ENCODE peak calls at places on chromosomes 16 and 17, in eight cellular contexts. C is endothelial cell of umbilical vein, I is PC-9, B is astrocyte, S is GM12878, P is PC-3, Y is fibroblast of lung, X is GM23338. L is an unnamed sample.
A peak's percentile ranks its signal among the peaks of the same experiment; 100 is the strongest.

GRCh38 chr17:35429702-35430101 is 2.6 kb downstream of the SLFN12 start:
- DNase-seq in C (no peak), I (no peak), B (no peak), S (no peak), P (no peak), Y (no peak), X (no peak), L (no peak)

GRCh38 chr16:23608194-23608593 is 12.1 kb upstream of the NDUFAB1 start:
- DNase-seq in C (peak; percentile 93), I (no peak), B (peak; percentile 60), S (no peak), P (peak; percentile 76), Y (peak; percentile 66), X (no peak), L (no peak)

GRCh38 chr16:56423584-56424403 is 1.6 kb downstream of the AMFR start:
- DNase-seq in C (peak; percentile 34), I (no peak), B (no peak), S (peak; percentile 21), P (no peak), Y (no peak), X (no peak), L (no peak)

GRCh38 chr17:37848690-37849616 is 75.3 kb upstream of the TBC1D3K start:
- DNase-seq in C (peak; percentile 34), I (peak; percentile 6), B (peak; percentile 90), S (peak; percentile 79), P (peak; percentile 65), Y (peak; percentile 91), X (no peak), L (peak; percentile 67)

GRCh38 chr17:38449364-38449763 is 21.1 kb downstream of the ARHGAP23 start:
- DNase-seq in C (peak; percentile 21), I (peak; percentile 95), B (peak; percentile 54), S (no peak), P (no peak), Y (peak; percentile 66), X (peak; percentile 64), L (peak; percentile 78)

GRCh38 chr17:56773124-56773523 is 60.6 kb downstream of the C17orf67 start:
- DNase-seq in C (no peak), I (no peak), B (no peak), S (no peak), P (no peak), Y (no peak), X (no peak), L (no peak)

GRCh38 chr16:11851301-11852091 is at the start of gene RSL1D1:
- DNase-seq in C (peak; percentile 98), I (peak; percentile 96), B (peak; percentile 77), S (peak; percentile 87), P (peak; percentile 89), Y (peak; percentile 87), X (peak; percentile 94), L (peak; percentile 77)

GRCh38 chr17:2466936-2467335 is 44.8 kb downstream of the METTL16 start:
- DNase-seq in C (no peak), I (no peak), B (no peak), S (no peak), P (no peak), Y (no peak), X (no peak), L (no peak)

GRCh38 chr17:27296427-27296979 is 2.6 kb downstream of the WSB1 start:
- DNase-seq in C (peak; percentile 41), I (no peak), B (peak; percentile 69), S (no peak), P (peak; percentile 66), Y (peak; percentile 75), X (no peak), L (no peak)

GRCh38 chr16:27085182-27085581 is 18.5 kb downstream of the C16orf82 start:
- DNase-seq in C (no peak), I (no peak), B (no peak), S (no peak), P (no peak), Y (no peak), X (peak; percentile 45), L (no peak)

GRCh38 chr17:62017496-62017895 is 47.6 kb downstream of the MED13 start:
- DNase-seq in C (peak; percentile 39), I (no peak), B (peak; percentile 57), S (no peak), P (no peak), Y (peak; percentile 67), X (no peak), L (no peak)

GRCh38 chr17:60371818-60372510 is 20.0 kb downstream of the USP32 start:
- DNase-seq in C (no peak), I (no peak), B (no peak), S (no peak), P (peak; percentile 57), Y (no peak), X (no peak), L (no peak)

GRCh38 chr16:349211-349610 is 3.3 kb downstream of the AXIN1 start:
- DNase-seq in C (no peak), I (no peak), B (no peak), S (peak; percentile 50), P (no peak), Y (no peak), X (no peak), L (no peak)

GRCh38 chr16:275041-275621 is 613 bp downstream of the RGS11 start:
- DNase-seq in C (no peak), I (no peak), B (no peak), S (no peak), P (no peak), Y (no peak), X (peak; percentile 62), L (no peak)

GRCh38 chr16:56610609-56611111 is 2.3 kb downstream of the MT2A start:
- DNase-seq in C (no peak), I (no peak), B (no peak), S (no peak), P (no peak), Y (peak; percentile 27), X (no peak), L (no peak)

GRCh38 chr17:77916771-77917481 is 41.6 kb upstream of the TNRC6C start:
- DNase-seq in C (no peak), I (no peak), B (no peak), S (peak; percentile 54), P (no peak), Y (no peak), X (no peak), L (no peak)

GRCh38 chr17:50028207-50029120 is 27.4 kb upstream of the ITGA3 start:
- DNase-seq in C (peak; percentile 35), I (peak; percentile 95), B (peak; percentile 52), S (no peak), P (peak; percentile 100), Y (peak; percentile 74), X (peak; percentile 83), L (peak; percentile 99)

GRCh38 chr17:49013311-49014205 is 16.4 kb downstream of the IGF2BP1 start:
- DNase-seq in C (no peak), I (no peak), B (no peak), S (no peak), P (no peak), Y (no peak), X (peak; percentile 93), L (no peak)
- TF ChIP-seq EZH2 in C (no peak), I (no peak), B (no peak), S (no peak), P (no peak), Y (no peak), X (no peak), L (no peak)

GRCh38 chr17:79989106-79989835 is 46.4 kb downstream of the TBC1D16 start:
- DNase-seq in C (no peak), I (no peak), B (no peak), S (no peak), P (no peak), Y (no peak), X (no peak), L (no peak)
- TF ChIP-seq EZH2 in C (no peak), I (no peak), B (no peak), S (no peak), P (no peak), Y (no peak), X (no peak), L (no peak)

DNA sequence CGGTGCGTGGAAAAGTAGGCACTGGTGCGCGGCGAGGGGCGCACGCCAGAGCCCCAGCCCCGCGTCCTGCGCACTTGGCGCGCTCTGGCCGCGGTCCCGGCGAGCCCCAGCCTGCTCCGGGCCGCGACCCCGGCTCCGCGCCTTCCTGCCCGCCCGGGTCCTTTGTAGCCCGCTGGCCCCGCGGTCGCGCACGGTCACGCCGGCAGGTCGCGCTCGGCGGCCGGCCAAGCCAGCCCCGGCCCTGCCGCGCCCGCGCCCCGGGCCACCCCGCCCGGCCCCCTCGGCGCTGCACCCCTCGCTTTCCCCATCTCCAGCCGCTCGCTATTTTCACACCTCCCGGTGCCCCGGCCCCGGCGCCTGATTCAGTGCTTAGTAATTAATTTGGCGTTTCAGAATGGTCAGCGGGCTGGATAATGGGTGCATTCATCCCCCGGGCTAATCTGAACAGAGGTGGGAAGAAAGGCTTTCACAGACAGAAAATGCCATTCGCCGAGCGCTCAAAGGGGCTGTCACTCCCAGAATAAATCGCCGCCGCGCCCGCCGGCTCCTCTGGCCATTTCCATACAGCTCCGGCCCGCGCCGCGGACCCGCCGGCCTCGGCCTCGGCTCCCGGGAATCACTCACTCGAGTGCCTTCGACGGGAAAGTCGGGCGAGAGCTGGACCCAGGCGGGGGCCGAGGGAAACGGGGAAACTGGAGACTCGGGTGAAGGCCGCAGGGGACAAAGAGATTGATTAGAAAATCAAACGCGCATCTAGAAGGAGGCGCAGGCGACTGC is 17.8 kb upstream of the NTN1 start:
- DNase-seq in C (no peak), I (peak; percentile 16), B (no peak), S (no peak), P (no peak), Y (no peak), X (peak; percentile 63), L (no peak)
- TF ChIP-seq EZH2 in C (no peak), I (no peak), B (no peak), S (no peak), P (no peak), Y (no peak), X (peak; percentile 97), L (no peak)

GRCh38 chr16:20319406-20319805 is 7.9 kb downstream of the GP2 start:
- DNase-seq in C (no peak), I (no peak), B (no peak), S (no peak), P (no peak), Y (no peak), X (no peak), L (no peak)

GRCh38 chr16:20318437-20318836 is 8.9 kb downstream of the GP2 start:
- DNase-seq in C (no peak), I (no peak), B (no peak), S (no peak), P (no peak), Y (no peak), X (no peak), L (no peak)

GRCh38 chr16:20317117-20317516 is 10.2 kb downstream of the GP2 start:
- DNase-seq in C (no peak), I (no peak), B (no peak), S (no peak), P (no peak), Y (no peak), X (no peak), L (no peak)

GRCh38 chr16:20316715-20317114 is 10.6 kb downstream of the GP2 start:
- DNase-seq in C (no peak), I (no peak), B (no peak), S (no peak), P (no peak), Y (no peak), X (no peak), L (no peak)

DNA sequence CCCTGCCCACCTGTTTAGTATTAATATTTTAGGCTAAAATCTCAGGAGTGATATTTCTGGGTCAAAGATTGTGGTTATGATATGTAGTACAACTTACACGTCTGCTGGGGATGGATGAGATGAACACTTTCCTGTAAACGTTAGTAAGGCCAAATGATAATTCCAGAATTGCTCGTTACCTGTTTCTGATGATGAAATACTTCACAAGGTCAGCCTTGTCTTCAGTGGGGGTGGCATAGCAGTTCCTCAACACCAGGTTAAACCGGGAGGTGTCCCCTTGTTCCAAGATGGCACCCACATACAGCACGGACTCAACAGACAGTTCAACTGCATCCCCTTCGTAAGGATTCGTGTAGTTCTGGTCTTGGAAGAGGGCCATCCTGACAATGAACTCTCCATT is 9.3 kb downstream of the GP2 start:
- DNase-seq in C (no peak), I (no peak), B (no peak), S (no peak), P (no peak), Y (no peak), X (no peak), L (no peak)
- TF ChIP-seq EZH2 in C (no peak), I (no peak), B (no peak), S (no peak), P (no peak), Y (no peak), X (no peak), L (no peak)